ENCODE peak calls at places on chromosome 15, in five cellular contexts. A is effector CD4-positive, alpha-beta T cell; W is stimulated activated CD4-positive, alpha-beta T cell treated with anti-CD3 and anti-CD28 coated beads, Interleukin-4, amount 100 ng/mL, for 48 hours; K is GM23248; O is NCI-H1417 treated with DMSO at 0.1 percent for 48 hours. C is an unnamed sample.

GRCh38 chr15:99421758-99422157 is 144.0 kb upstream of the MEF2A start:
- DNase-seq in A (no peak), W (no peak), K (no peak), O (no peak), C (no peak)

GRCh38 chr15:54250351-54250750 is 272.1 kb downstream of the UNC13C start:
- DNase-seq in A (no peak), W (no peak), K (no peak), O (no peak), C (no peak)

GRCh38 chr15:79881254-79881653 is 15.6 kb downstream of the MTHFS start:
- DNase-seq in A (no peak), W (no peak), K (no peak), O (peak), C (no peak)

GRCh38 chr15:69593488-69593887 is 140.9 kb downstream of the RPLP1 start:
- DNase-seq in A (no peak), W (no peak), K (no peak), O (no peak), C (no peak)

GRCh38 chr15:93028632-93029612 is 60.1 kb downstream of the RGMA start:
- DNase-seq in A (no peak), W (peak), K (peak), O (no peak), C (no peak)

GRCh38 chr15:33852570-33852969 is 115.7 kb upstream of the CHRM5 start:
- DNase-seq in A (no peak), W (no peak), K (peak), O (no peak), C (no peak)

GRCh38 chr15:29569533-29570092 is 252.7 kb downstream of the TJP1 start:
- DNase-seq in A (no peak), W (no peak), K (no peak), O (no peak), C (no peak)

GRCh38 chr15:45635191-45635638 is 386 bp downstream of the SQOR start:
- DNase-seq in A (peak), W (peak), K (peak), O (no peak), C (peak)

GRCh38 chr15:51155906-51156305 is 61.2 kb upstream of the TNFAIP8L3 start:
- DNase-seq in A (no peak), W (no peak), K (no peak), O (no peak), C (no peak)